ENCODE peak calls at places on chromosomes 3 and 15, in eight cellular contexts. One of them, this sample, is unnamed.

GRCh38 chr3:41365973-41366372 is 166.7 kb downstream of the CTNNB1 start:
- DNase-seq in memory B cell: no peak
- DNase-seq in substantia nigra: no peak
- DNase-seq in CD4-positive, alpha-beta T cell: no peak
- DNase-seq in T-helper 1 cell: no peak
- DNase-seq in HS-27A: no peak
- DNase-seq in NCI-H774: no peak
- DNase-seq in sciatic nerve: no peak
- DNase-seq in this sample: no peak

GRCh38 chr15:84956199-84956598 is 25.5 kb upstream of the PDE8A start:
- DNase-seq in HS-27A: no peak
- DNase-seq in memory B cell: no peak
- DNase-seq in T-helper 1 cell: no peak
- DNase-seq in sciatic nerve: no peak
- DNase-seq in CD4-positive, alpha-beta T cell: no peak
- DNase-seq in substantia nigra: no peak
- DNase-seq in NCI-H774: no peak
- DNase-seq in this sample: no peak

GRCh38 chr3:15858547-15859506 is 61.0 kb upstream of the ANKRD28 start:
- DNase-seq in substantia nigra: peak
- DNase-seq in T-helper 1 cell: peak
- DNase-seq in NCI-H774: peak
- DNase-seq in HS-27A: no peak
- DNase-seq in sciatic nerve: no peak
- DNase-seq in CD4-positive, alpha-beta T cell: peak
- DNase-seq in memory B cell: peak
- DNase-seq in this sample: peak

GRCh38 chr3:3102751-3103150 is 7.4 kb downstream of the IL5RA start:
- DNase-seq in memory B cell: no peak
- DNase-seq in T-helper 1 cell: no peak
- DNase-seq in substantia nigra: no peak
- DNase-seq in sciatic nerve: no peak
- DNase-seq in CD4-positive, alpha-beta T cell: no peak
- DNase-seq in NCI-H774: no peak
- DNase-seq in HS-27A: no peak
- DNase-seq in this sample: no peak

GRCh38 chr15:89329329-89330084 is 5.1 kb downstream of the POLG start:
- DNase-seq in HS-27A: no peak
- DNase-seq in NCI-H774: no peak
- DNase-seq in sciatic nerve: no peak
- DNase-seq in T-helper 1 cell: no peak
- DNase-seq in CD4-positive, alpha-beta T cell: no peak
- DNase-seq in memory B cell: no peak
- DNase-seq in substantia nigra: no peak
- DNase-seq in this sample: no peak

GRCh38 chr3:101061312-101061711 is 68.1 kb upstream of the ABI3BP start:
- DNase-seq in HS-27A: no peak
- DNase-seq in memory B cell: no peak
- DNase-seq in NCI-H774: no peak
- DNase-seq in CD4-positive, alpha-beta T cell: no peak
- DNase-seq in sciatic nerve: no peak
- DNase-seq in T-helper 1 cell: no peak
- DNase-seq in substantia nigra: no peak
- DNase-seq in this sample: no peak

GRCh38 chr15:32990071-32990470 is 204.4 kb downstream of the FMN1 start:
- DNase-seq in T-helper 1 cell: no peak
- DNase-seq in memory B cell: no peak
- DNase-seq in sciatic nerve: no peak
- DNase-seq in substantia nigra: no peak
- DNase-seq in CD4-positive, alpha-beta T cell: no peak
- DNase-seq in HS-27A: no peak
- DNase-seq in NCI-H774: no peak
- DNase-seq in this sample: no peak

GRCh38 chr3:47342156-47342555 is 38.7 kb upstream of the PTPN23 start:
- DNase-seq in CD4-positive, alpha-beta T cell: no peak
- DNase-seq in NCI-H774: no peak
- DNase-seq in memory B cell: no peak
- DNase-seq in T-helper 1 cell: no peak
- DNase-seq in sciatic nerve: no peak
- DNase-seq in substantia nigra: no peak
- DNase-seq in HS-27A: no peak
- DNase-seq in this sample: no peak

GRCh38 chr3:46065294-46065705 is 38.0 kb upstream of the XCR1 start:
- DNase-seq in memory B cell: no peak
- DNase-seq in T-helper 1 cell: peak
- DNase-seq in HS-27A: no peak
- DNase-seq in sciatic nerve: no peak
- DNase-seq in substantia nigra: no peak
- DNase-seq in CD4-positive, alpha-beta T cell: peak
- DNase-seq in NCI-H774: no peak
- DNase-seq in this sample: peak

GRCh38 chr3:28850186-28850585 is 430.7 kb upstream of the RBMS3 start:
- DNase-seq in NCI-H774: no peak
- DNase-seq in HS-27A: no peak
- DNase-seq in T-helper 1 cell: no peak
- DNase-seq in memory B cell: no peak
- DNase-seq in CD4-positive, alpha-beta T cell: no peak
- DNase-seq in sciatic nerve: no peak
- DNase-seq in substantia nigra: no peak
- DNase-seq in this sample: no peak

GRCh38 chr3:122594025-122594424 is 16.6 kb downstream of the PARP15 start:
- DNase-seq in NCI-H774: no peak
- DNase-seq in CD4-positive, alpha-beta T cell: no peak
- DNase-seq in substantia nigra: no peak
- DNase-seq in sciatic nerve: no peak
- DNase-seq in memory B cell: no peak
- DNase-seq in T-helper 1 cell: no peak
- DNase-seq in HS-27A: no peak
- DNase-seq in this sample: no peak

GRCh38 chr3:39250116-39250747 is 29.6 kb downstream of the CX3CR1 start:
- DNase-seq in HS-27A: no peak
- DNase-seq in sciatic nerve: no peak
- DNase-seq in substantia nigra: no peak
- DNase-seq in CD4-positive, alpha-beta T cell: no peak
- DNase-seq in T-helper 1 cell: no peak
- DNase-seq in memory B cell: no peak
- DNase-seq in NCI-H774: no peak
- DNase-seq in this sample: no peak

GRCh38 chr3:109713288-109713687 is 375.9 kb upstream of the DPPA4 start:
- DNase-seq in T-helper 1 cell: no peak
- DNase-seq in CD4-positive, alpha-beta T cell: no peak
- DNase-seq in sciatic nerve: no peak
- DNase-seq in memory B cell: no peak
- DNase-seq in substantia nigra: no peak
- DNase-seq in HS-27A: no peak
- DNase-seq in NCI-H774: no peak
- DNase-seq in this sample: no peak

GRCh38 chr3:150521458-150521857 is 24.8 kb downstream of the SERP1 start:
- DNase-seq in CD4-positive, alpha-beta T cell: no peak
- DNase-seq in sciatic nerve: no peak
- DNase-seq in memory B cell: no peak
- DNase-seq in NCI-H774: no peak
- DNase-seq in T-helper 1 cell: no peak
- DNase-seq in HS-27A: no peak
- DNase-seq in substantia nigra: no peak
- DNase-seq in this sample: no peak

GRCh38 chr15:93359037-93359779 is 270.2 kb upstream of the RGMA start:
- DNase-seq in NCI-H774: no peak
- DNase-seq in CD4-positive, alpha-beta T cell: no peak
- DNase-seq in memory B cell: no peak
- DNase-seq in T-helper 1 cell: no peak
- DNase-seq in sciatic nerve: no peak
- DNase-seq in HS-27A: no peak
- DNase-seq in substantia nigra: no peak
- DNase-seq in this sample: peak

GRCh38 chr15:61831505-61831921 is 228.7 kb downstream of the VPS13C start:
- DNase-seq in sciatic nerve: no peak
- DNase-seq in T-helper 1 cell: no peak
- DNase-seq in NCI-H774: no peak
- DNase-seq in substantia nigra: no peak
- DNase-seq in memory B cell: no peak
- DNase-seq in CD4-positive, alpha-beta T cell: no peak
- DNase-seq in HS-27A: no peak
- DNase-seq in this sample: no peak

GRCh38 chr3:58261954-58262666 is 24.5 kb downstream of the ABHD6 start:
- DNase-seq in NCI-H774: no peak
- DNase-seq in memory B cell: no peak
- DNase-seq in CD4-positive, alpha-beta T cell: no peak
- DNase-seq in substantia nigra: no peak
- DNase-seq in HS-27A: no peak
- DNase-seq in T-helper 1 cell: no peak
- DNase-seq in sciatic nerve: no peak
- DNase-seq in this sample: no peak

GRCh38 chr15:63502843-63503738 is 1.3 kb upstream of the USP3 start:
- DNase-seq in memory B cell: peak
- DNase-seq in sciatic nerve: peak
- DNase-seq in HS-27A: peak
- DNase-seq in substantia nigra: peak
- DNase-seq in NCI-H774: no peak
- DNase-seq in T-helper 1 cell: peak
- DNase-seq in CD4-positive, alpha-beta T cell: peak
- DNase-seq in this sample: peak

This sample was measured in pancreas.